ENCODE peak calls at places on chromosomes 1 and 21, in seven cellular contexts. One of them, this sample, is unnamed.

GRCh38 chr1:110064576-110065337 is 5.7 kb downstream of the ALX3 start:
- DNase-seq in CD4-positive, alpha-beta T cell: no peak
- DNase-seq in AG04450: no peak
- DNase-seq in sigmoid colon: no peak
- DNase-seq in HCT116: no peak
- DNase-seq in breast epithelium: no peak
- DNase-seq in mammary epithelial cell: no peak
- DNase-seq in this sample: no peak

GRCh38 chr1:54403808-54404261 is 2.4 kb downstream of the SSBP3 start:
- DNase-seq in CD4-positive, alpha-beta T cell: no peak
- DNase-seq in HCT116: no peak
- DNase-seq in sigmoid colon: no peak
- DNase-seq in AG04450: peak
- DNase-seq in breast epithelium: no peak
- DNase-seq in mammary epithelial cell: peak
- DNase-seq in this sample: peak

GRCh38 chr1:111990878-111991760 is 1.7 kb upstream of the KCND3 start:
- DNase-seq in HCT116: peak
- DNase-seq in mammary epithelial cell: peak
- DNase-seq in CD4-positive, alpha-beta T cell: no peak
- DNase-seq in AG04450: no peak
- DNase-seq in breast epithelium: peak
- DNase-seq in sigmoid colon: peak
- DNase-seq in this sample: peak

GRCh38 chr1:20483833-20484525 is 2.0 kb downstream of the CAMK2N1 start:
- DNase-seq in AG04450: no peak
- DNase-seq in breast epithelium: no peak
- DNase-seq in HCT116: no peak
- DNase-seq in sigmoid colon: no peak
- DNase-seq in mammary epithelial cell: peak
- DNase-seq in CD4-positive, alpha-beta T cell: no peak
- DNase-seq in this sample: no peak

GRCh38 chr1:151539321-151540020 is 638 bp upstream of the TUFT1 start:
- DNase-seq in HCT116: peak
- DNase-seq in sigmoid colon: peak
- DNase-seq in CD4-positive, alpha-beta T cell: peak
- DNase-seq in mammary epithelial cell: peak
- DNase-seq in AG04450: peak
- DNase-seq in breast epithelium: peak
- DNase-seq in this sample: peak

GRCh38 chr1:47333922-47334764 is 553 bp downstream of the CMPK1 start:
- DNase-seq in sigmoid colon: peak
- DNase-seq in AG04450: no peak
- DNase-seq in breast epithelium: peak
- DNase-seq in HCT116: peak
- DNase-seq in CD4-positive, alpha-beta T cell: peak
- DNase-seq in mammary epithelial cell: peak
- DNase-seq in this sample: peak

GRCh38 chr1:210822897-210823296 is 311.1 kb downstream of the KCNH1 start:
- DNase-seq in HCT116: no peak
- DNase-seq in sigmoid colon: no peak
- DNase-seq in CD4-positive, alpha-beta T cell: no peak
- DNase-seq in breast epithelium: no peak
- DNase-seq in mammary epithelial cell: no peak
- DNase-seq in AG04450: no peak
- DNase-seq in this sample: no peak

GRCh38 chr1:214466759-214467585 is 84.4 kb downstream of the PTPN14 start:
- DNase-seq in AG04450: no peak
- DNase-seq in HCT116: no peak
- DNase-seq in CD4-positive, alpha-beta T cell: no peak
- DNase-seq in breast epithelium: no peak
- DNase-seq in sigmoid colon: no peak
- DNase-seq in mammary epithelial cell: peak
- DNase-seq in this sample: peak

GRCh38 chr21:44261191-44261631 is 486 bp downstream of the DNMT3L start:
- DNase-seq in CD4-positive, alpha-beta T cell: no peak
- DNase-seq in AG04450: no peak
- DNase-seq in mammary epithelial cell: no peak
- DNase-seq in sigmoid colon: no peak
- DNase-seq in breast epithelium: no peak
- DNase-seq in HCT116: no peak
- DNase-seq in this sample: no peak

GRCh38 chr1:51331206-51332100 is 1.1 kb upstream of the TTC39A start:
- DNase-seq in HCT116: peak
- DNase-seq in mammary epithelial cell: peak
- DNase-seq in AG04450: no peak
- DNase-seq in breast epithelium: no peak
- DNase-seq in CD4-positive, alpha-beta T cell: no peak
- DNase-seq in sigmoid colon: no peak
- DNase-seq in this sample: no peak

DNA sequence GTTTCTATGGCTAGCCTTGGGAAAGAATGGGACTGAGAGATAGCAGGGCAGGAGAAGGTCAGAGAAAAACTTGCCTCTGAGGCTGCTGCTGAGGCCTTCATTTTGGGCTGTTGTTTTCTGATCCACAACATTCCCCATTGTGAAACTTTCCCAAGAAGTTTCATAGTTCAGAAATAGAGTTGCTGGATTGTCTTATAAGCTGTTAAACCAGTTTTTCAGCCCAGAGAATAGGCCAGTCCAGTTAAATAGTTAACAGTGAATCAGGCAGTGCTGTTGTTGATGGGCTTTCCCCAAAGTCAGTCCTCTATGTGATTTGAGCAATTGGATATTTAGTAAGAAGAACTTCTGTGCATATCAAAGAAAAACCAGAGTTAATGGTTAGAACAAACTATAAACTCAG is 77.0 kb downstream of the C21orf91 start:
- DNase-seq in mammary epithelial cell: peak
- DNase-seq in AG04450: no peak
- DNase-seq in HCT116: no peak
- DNase-seq in sigmoid colon: no peak
- DNase-seq in breast epithelium: no peak
- DNase-seq in CD4-positive, alpha-beta T cell: no peak
- DNase-seq in this sample: peak
- H3K27ac ChIP-seq in mammary epithelial cell: no peak
- H3K27ac ChIP-seq in AG04450: no peak
- H3K27ac ChIP-seq in HCT116: no peak
- H3K27ac ChIP-seq in sigmoid colon: no peak
- H3K27ac ChIP-seq in breast epithelium: peak
- H3K27ac ChIP-seq in CD4-positive, alpha-beta T cell: no peak
- H3K27ac ChIP-seq in this sample: no peak

GRCh38 chr1:218498061-218498938 is 153.2 kb downstream of the TGFB2 start:
- DNase-seq in HCT116: no peak
- DNase-seq in CD4-positive, alpha-beta T cell: no peak
- DNase-seq in mammary epithelial cell: peak
- DNase-seq in AG04450: no peak
- DNase-seq in sigmoid colon: no peak
- DNase-seq in breast epithelium: no peak
- DNase-seq in this sample: no peak
- TF ChIP-seq CTCF in HCT116: no peak
- TF ChIP-seq CTCF in CD4-positive, alpha-beta T cell: no peak
- TF ChIP-seq CTCF in mammary epithelial cell: no peak
- TF ChIP-seq CTCF in AG04450: no peak
- TF ChIP-seq CTCF in sigmoid colon: no peak
- TF ChIP-seq CTCF in breast epithelium: no peak
- TF ChIP-seq CTCF in this sample: no peak

DNA sequence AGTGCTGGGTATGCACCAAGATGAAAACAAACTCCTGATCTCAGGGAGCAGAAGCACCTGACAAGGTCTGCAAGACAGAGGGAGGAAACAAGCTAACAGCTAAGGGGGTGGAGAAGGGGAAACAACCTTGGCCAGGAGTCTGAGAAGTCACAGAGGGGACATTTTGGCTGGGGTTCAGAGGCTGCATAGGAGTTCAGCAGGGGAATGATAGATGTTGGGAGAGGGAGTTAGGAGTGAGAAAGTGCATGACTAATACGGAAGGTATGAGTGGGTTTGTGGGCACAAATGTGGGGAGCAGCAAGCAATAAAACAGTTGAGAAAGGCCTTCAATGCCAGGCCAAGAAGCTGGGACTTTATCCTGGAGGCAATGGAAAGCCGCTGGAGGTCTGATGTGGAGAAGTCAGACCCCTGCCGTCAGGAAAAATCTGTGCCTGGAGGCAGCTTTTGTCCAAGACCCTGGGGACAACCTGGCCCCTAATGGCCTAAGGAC is 16.4 kb downstream of the EPHA2 start:
- DNase-seq in breast epithelium: no peak
- DNase-seq in sigmoid colon: no peak
- DNase-seq in mammary epithelial cell: peak
- DNase-seq in CD4-positive, alpha-beta T cell: no peak
- DNase-seq in HCT116: no peak
- DNase-seq in AG04450: peak
- DNase-seq in this sample: peak
- H3K27ac ChIP-seq in breast epithelium: peak
- H3K27ac ChIP-seq in sigmoid colon: no peak
- H3K27ac ChIP-seq in mammary epithelial cell: peak
- H3K27ac ChIP-seq in CD4-positive, alpha-beta T cell: no peak
- H3K27ac ChIP-seq in HCT116: peak
- H3K27ac ChIP-seq in AG04450: peak
- H3K27ac ChIP-seq in this sample: peak

GRCh38 chr1:3029481-3029961 is 8.3 kb downstream of the ACTRT2 start:
- DNase-seq in mammary epithelial cell: no peak
- DNase-seq in breast epithelium: no peak
- DNase-seq in sigmoid colon: peak
- DNase-seq in AG04450: no peak
- DNase-seq in HCT116: no peak
- DNase-seq in CD4-positive, alpha-beta T cell: no peak
- DNase-seq in this sample: no peak
- TF ChIP-seq CTCF in mammary epithelial cell: no peak
- TF ChIP-seq CTCF in breast epithelium: no peak
- TF ChIP-seq CTCF in sigmoid colon: no peak
- TF ChIP-seq CTCF in AG04450: no peak
- TF ChIP-seq CTCF in HCT116: no peak
- TF ChIP-seq CTCF in CD4-positive, alpha-beta T cell: no peak
- TF ChIP-seq CTCF in this sample: no peak

GRCh38 chr1:223176437-223176836 is 33.4 kb upstream of the TLR5 start:
- DNase-seq in HCT116: no peak
- DNase-seq in breast epithelium: no peak
- DNase-seq in AG04450: no peak
- DNase-seq in mammary epithelial cell: no peak
- DNase-seq in CD4-positive, alpha-beta T cell: no peak
- DNase-seq in sigmoid colon: no peak
- DNase-seq in this sample: peak

GRCh38 chr1:223183268-223183862 is 40.3 kb upstream of the TLR5 start:
- DNase-seq in sigmoid colon: no peak
- DNase-seq in AG04450: no peak
- DNase-seq in breast epithelium: no peak
- DNase-seq in mammary epithelial cell: peak
- DNase-seq in HCT116: no peak
- DNase-seq in CD4-positive, alpha-beta T cell: no peak
- DNase-seq in this sample: peak

GRCh38 chr1:223179280-223179679 is 36.2 kb upstream of the TLR5 start:
- DNase-seq in mammary epithelial cell: no peak
- DNase-seq in sigmoid colon: no peak
- DNase-seq in HCT116: no peak
- DNase-seq in CD4-positive, alpha-beta T cell: no peak
- DNase-seq in breast epithelium: no peak
- DNase-seq in AG04450: no peak
- DNase-seq in this sample: no peak

GRCh38 chr1:223177681-223178080 is 34.6 kb upstream of the TLR5 start:
- DNase-seq in HCT116: no peak
- DNase-seq in CD4-positive, alpha-beta T cell: no peak
- DNase-seq in AG04450: no peak
- DNase-seq in mammary epithelial cell: no peak
- DNase-seq in sigmoid colon: no peak
- DNase-seq in breast epithelium: peak
- DNase-seq in this sample: no peak

DNA sequence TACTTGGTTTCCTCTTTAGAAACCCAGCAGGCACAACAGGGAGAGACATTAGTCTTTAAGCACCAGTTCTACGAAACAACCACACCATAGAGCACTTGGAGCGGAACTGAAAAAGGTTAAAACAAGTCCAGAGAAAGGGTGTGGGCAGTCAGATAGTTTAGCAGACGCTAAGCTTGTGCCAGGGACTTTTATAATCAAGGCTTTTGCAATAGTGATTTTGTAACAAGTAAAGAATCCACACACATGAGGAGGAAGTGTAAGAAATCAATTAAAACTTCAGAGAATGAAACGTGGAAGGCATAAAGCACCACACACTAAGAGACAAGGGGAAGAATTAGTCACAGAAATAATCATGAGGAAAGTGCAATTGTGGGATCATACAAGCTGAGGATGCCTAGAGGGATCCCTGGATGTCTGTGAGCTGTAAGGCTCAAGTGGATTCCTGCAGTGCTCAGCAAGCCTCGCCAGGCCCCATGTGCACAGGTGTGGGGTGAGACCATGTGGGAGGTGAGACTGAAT is 37.8 kb upstream of the TLR5 start:
- DNase-seq in breast epithelium: no peak
- DNase-seq in mammary epithelial cell: peak
- DNase-seq in AG04450: no peak
- DNase-seq in HCT116: no peak
- DNase-seq in CD4-positive, alpha-beta T cell: no peak
- DNase-seq in sigmoid colon: no peak
- DNase-seq in this sample: peak
- H3K27ac ChIP-seq in breast epithelium: peak
- H3K27ac ChIP-seq in mammary epithelial cell: peak
- H3K27ac ChIP-seq in AG04450: no peak
- H3K27ac ChIP-seq in HCT116: no peak
- H3K27ac ChIP-seq in CD4-positive, alpha-beta T cell: no peak
- H3K27ac ChIP-seq in sigmoid colon: peak
- H3K27ac ChIP-seq in this sample: peak

DNA sequence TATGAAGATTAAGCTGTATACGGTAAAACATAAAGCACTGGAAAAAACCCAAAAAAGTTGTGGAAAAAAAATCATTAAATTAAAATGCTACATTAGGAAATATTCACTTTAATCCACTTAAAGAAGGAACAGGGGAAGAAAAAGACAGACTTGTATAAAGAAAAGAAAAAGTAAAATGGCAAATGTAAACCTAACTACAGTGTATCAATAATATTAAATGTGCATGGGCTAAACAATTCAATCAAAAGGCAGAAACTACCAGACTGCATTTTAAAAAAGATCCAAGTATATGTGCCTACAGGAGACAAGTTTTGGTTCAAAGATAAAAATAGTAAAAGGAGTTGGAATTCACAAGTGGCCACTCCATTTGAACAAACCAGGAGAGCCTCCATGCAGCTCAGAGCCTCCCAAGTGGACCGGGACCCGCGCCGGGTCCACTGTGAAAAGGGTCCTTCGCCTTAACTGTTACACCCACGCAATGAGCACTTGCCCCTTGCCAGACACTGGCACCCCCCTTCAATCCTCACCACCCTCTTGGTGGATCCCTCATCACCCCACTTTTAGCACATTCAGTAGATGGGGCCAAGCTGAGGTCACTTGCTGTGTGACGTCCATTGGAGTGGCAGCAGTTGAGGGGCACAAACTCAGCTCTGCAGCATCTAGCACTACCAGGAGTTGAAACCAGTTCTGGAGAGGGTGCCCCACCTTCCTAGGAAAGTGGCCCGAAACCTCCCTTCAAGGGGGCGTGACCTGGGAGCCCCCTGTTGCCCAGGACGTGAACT is 887 bp downstream of the C1orf174 start:
- DNase-seq in AG04450: no peak
- DNase-seq in sigmoid colon: no peak
- DNase-seq in CD4-positive, alpha-beta T cell: no peak
- DNase-seq in breast epithelium: no peak
- DNase-seq in HCT116: no peak
- DNase-seq in mammary epithelial cell: peak
- DNase-seq in this sample: no peak
- TF ChIP-seq CTCF in AG04450: peak
- TF ChIP-seq CTCF in sigmoid colon: no peak
- TF ChIP-seq CTCF in CD4-positive, alpha-beta T cell: no peak
- TF ChIP-seq CTCF in breast epithelium: no peak
- TF ChIP-seq CTCF in HCT116: no peak
- TF ChIP-seq CTCF in mammary epithelial cell: peak
- TF ChIP-seq CTCF in this sample: no peak

This sample was measured in RWPE1.